ENCODE peak calls at places on chromosomes 11 and 22, in six cellular contexts. X, V, J, F, K and R are unnamed samples.
A peak's percentile ranks its signal among the peaks of the same experiment; 100 is the strongest.

GRCh38 chr11:32198053-32198452 is 107.2 kb downstream of the RCN1 start:
- DNase-seq in X (no peak), K (no peak), F (no peak), V (no peak), J (no peak), R (no peak)

GRCh38 chr11:28899706-28900105 is 791.5 kb downstream of the METTL15 start:
- DNase-seq in X (no peak), V (peak; percentile 12), K (no peak), F (no peak), J (no peak), R (no peak)

GRCh38 chr22:38327805-38328204 is 10.6 kb upstream of the CSNK1E start:
- DNase-seq in F (no peak), J (no peak), K (no peak), X (no peak), V (peak; percentile 63), R (no peak)

GRCh38 chr22:42336527-42337227 is 66.2 kb upstream of the TCF20 start:
- DNase-seq in K (no peak), F (no peak), X (no peak), J (no peak), V (no peak), R (no peak)

GRCh38 chr11:129733384-129733783 is 82.3 kb upstream of the TMEM45B start:
- DNase-seq in K (no peak), X (no peak), F (no peak), V (no peak), J (no peak), R (no peak)

GRCh38 chr11:128733440-128734115 is 39.7 kb downstream of the FLI1 start:
- DNase-seq in F (no peak), J (no peak), X (peak; percentile 34), K (no peak), V (peak; percentile 66), R (no peak)

GRCh38 chr11:94821439-94821838 is 53.3 kb downstream of the AMOTL1 start:
- DNase-seq in J (no peak), F (no peak), V (no peak), K (no peak), X (no peak), R (no peak)

GRCh38 chr11:73597340-73597955 is 464 bp downstream of the FAM168A start:
- DNase-seq in F (no peak), X (no peak), J (no peak), V (no peak), K (no peak), R (no peak)

GRCh38 chr11:47398551-47398950 is 9.8 kb upstream of the SLC39A13 start:
- DNase-seq in J (peak; percentile 74), F (no peak), X (no peak), K (no peak), V (no peak), R (no peak)

GRCh38 chr22:44917372-44918165 is 92.2 kb downstream of the PHF21B start:
- DNase-seq in F (peak; percentile 6), J (peak; percentile 46), K (no peak), V (no peak), X (no peak), R (no peak)

GRCh38 chr11:69817265-69818236 is 1.7 kb downstream of the FGF3 start:
- DNase-seq in K (no peak), V (no peak), X (no peak), F (no peak), J (no peak), R (no peak)

GRCh38 chr22:19903031-19903430 is 38.5 kb upstream of the COMT start:
- DNase-seq in J (no peak), V (no peak), X (no peak), F (no peak), K (no peak), R (no peak)

GRCh38 chr11:9787981-9788521 is 124.2 kb downstream of the SWAP70 start:
- DNase-seq in X (no peak), F (peak; percentile 34), J (no peak), K (no peak), V (peak; percentile 95), R (no peak)

GRCh38 chr11:119316729-119317591 is at the start of gene MCAM:
- DNase-seq in K (no peak), V (peak; percentile 48), X (no peak), J (no peak), F (peak; percentile 50), R (no peak)

GRCh38 chr11:116656011-116656410 is 116.8 kb downstream of the BUD13 start:
- DNase-seq in V (no peak), K (no peak), J (no peak), X (no peak), F (no peak), R (no peak)

GRCh38 chr11:110565690-110566336 is 136.1 kb downstream of the FDX1 start:
- DNase-seq in J (no peak), F (no peak), K (no peak), X (no peak), V (no peak), R (no peak)

GRCh38 chr11:31782243-31782642 is 28.9 kb downstream of the PAX6 start:
- DNase-seq in K (no peak), F (no peak), X (no peak), J (no peak), V (no peak), R (no peak)

GRCh38 chr11:77590194-77590591 is 440 bp downstream of the AQP11 start:
- DNase-seq in J (no peak), K (no peak), X (no peak), F (peak; percentile 19), V (peak; percentile 46), R (no peak)

GRCh38 chr11:62431171-62431895 is 12.5 kb downstream of the SCGB1A1 start:
- DNase-seq in J (no peak), V (peak; percentile 92), F (no peak), X (no peak), K (no peak), R (no peak)

GRCh38 chr22:49728566-49729271 is 99.0 kb downstream of the BRD1 start:
- DNase-seq in X (no peak), V (no peak), F (peak; percentile 7), J (no peak), K (no peak), R (no peak)

GRCh38 chr11:55942785-55943392 is 6.7 kb upstream of the OR5I1 start:
- DNase-seq in F (no peak), J (no peak), X (no peak), K (no peak), V (peak; percentile 7), R (no peak)

GRCh38 chr11:115676768-115677167 is 172.6 kb upstream of the CADM1 start:
- DNase-seq in F (no peak), K (no peak), J (no peak), X (no peak), V (peak; percentile 81), R (no peak)

GRCh38 chr22:23549198-23549595 is 30.9 kb downstream of the IGLL1 start:
- DNase-seq in V (no peak), K (no peak), J (peak; percentile 30), X (no peak), F (no peak), R (no peak)
- H3K9me3 ChIP-seq in V (peaks cover 8% of the 10 kb centered on the region), K (no peaks in the 10 kb centered on the region), J (peaks cover 4% of the 10 kb centered on the region), X (no peaks in the 10 kb centered on the region), F (peaks cover 23% of the 10 kb centered on the region), R (no peaks in the 10 kb centered on the region)

DNA sequence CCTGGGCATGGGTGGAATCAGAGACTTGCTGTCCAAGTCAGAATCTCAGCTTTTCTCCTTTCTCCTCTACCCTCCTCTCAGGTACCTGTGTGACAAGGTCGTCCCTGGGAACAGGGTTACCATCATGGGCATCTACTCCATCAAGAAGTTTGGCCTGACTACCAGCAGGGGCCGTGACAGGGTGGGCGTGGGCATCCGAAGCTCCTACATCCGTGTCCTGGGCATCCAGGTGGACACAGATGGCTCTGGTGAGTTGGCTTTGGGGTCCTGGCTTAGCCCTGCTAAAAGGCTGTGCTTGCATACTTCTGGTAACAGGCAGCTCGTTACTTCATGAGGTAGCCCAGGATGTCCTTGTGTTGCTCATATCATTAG is 10.7 kb downstream of the MCM5 start:
- DNase-seq in F (no peak), X (no peak), J (no peak), K (no peak), V (no peak), R (no peak)
- H3K9me3 ChIP-seq in F (no peaks in the 10 kb centered on the region), X (no peaks in the 10 kb centered on the region), J (no peaks in the 10 kb centered on the region), K (no peaks in the 10 kb centered on the region), V (no peaks in the 10 kb centered on the region), R (no peaks in the 10 kb centered on the region)

GRCh38 chr22:47375621-47376321 is 613.3 kb downstream of the TBC1D22A start:
- DNase-seq in X (no peak), K (no peak), J (peak; percentile 69), V (no peak), F (no peak), R (no peak)

GRCh38 chr22:47379037-47379436 is 616.6 kb downstream of the TBC1D22A start:
- DNase-seq in J (no peak), V (no peak), X (no peak), F (no peak), K (no peak), R (no peak)

GRCh38 chr22:47376901-47377520 is 614.6 kb downstream of the TBC1D22A start:
- DNase-seq in K (no peak), J (peak; percentile 46), X (no peak), V (no peak), F (no peak), R (no peak)

GRCh38 chr22:47376322-47376700 is 613.9 kb downstream of the TBC1D22A start:
- DNase-seq in X (no peak), J (no peak), K (no peak), F (no peak), V (no peak), R (no peak)

DNA sequence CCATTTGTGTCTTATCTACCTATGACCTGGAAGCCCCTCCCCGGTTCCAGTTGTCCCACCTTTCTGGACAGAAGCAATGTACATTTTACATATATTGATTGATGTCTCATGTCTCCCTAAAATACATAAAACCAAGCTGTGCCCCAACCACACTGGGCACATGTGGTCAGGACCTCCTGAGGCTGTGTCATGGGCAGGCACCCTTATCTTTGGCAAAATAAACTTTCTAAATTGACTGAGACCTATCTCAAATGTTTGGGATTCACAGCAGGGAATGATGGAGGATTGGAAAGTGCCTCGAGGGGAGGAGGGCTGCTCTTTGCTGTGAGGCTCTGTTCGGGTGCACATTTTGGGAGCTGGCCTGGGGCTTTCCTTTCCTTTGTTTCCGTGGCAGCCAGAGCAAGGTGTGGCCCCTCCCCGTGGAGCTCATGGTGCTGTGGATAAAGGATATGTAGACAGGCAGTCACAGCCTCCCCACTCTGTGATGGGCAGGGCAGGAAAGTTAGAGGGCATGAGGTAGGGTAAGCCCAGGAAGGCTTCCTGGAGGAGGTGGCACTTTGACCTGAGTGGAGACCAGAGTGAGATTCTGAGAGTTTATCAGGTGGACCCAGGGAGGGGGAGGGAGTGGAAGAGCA is 615.6 kb downstream of the TBC1D22A start:
- DNase-seq in J (no peak), V (no peak), X (no peak), F (no peak), K (no peak), R (no peak)
- H3K9me3 ChIP-seq in J (no peaks in the 10 kb centered on the region), V (no peaks in the 10 kb centered on the region), X (no peaks in the 10 kb centered on the region), F (no peaks in the 10 kb centered on the region), K (no peaks in the 10 kb centered on the region), R (no peaks in the 10 kb centered on the region)

GRCh38 chr22:47572443-47572842 is 810.0 kb downstream of the TBC1D22A start:
- DNase-seq in J (no peak), F (no peak), K (no peak), X (no peak), V (no peak), R (no peak)
- H3K9me3 ChIP-seq in J (no peaks in the 10 kb centered on the region), F (no peaks in the 10 kb centered on the region), K (no peaks in the 10 kb centered on the region), X (no peaks in the 10 kb centered on the region), V (peaks cover 50% of the 10 kb centered on the region), R (no peaks in the 10 kb centered on the region)